ENCODE peak calls at places on chromosomes 12 and 14, in seven cellular contexts. X, W, A, I, L, O and C are unnamed samples. For H3K27me3, the result is how much of the 10 kb centered on the place peaks cover.

GRCh38 chr12:55652352-55652751 is 15.7 kb downstream of the OR10P1 start:
- DNase-seq in X (no peak), W (no peak), A (no peak), I (no peak), L (no peak), O (no peak), C (no peak)

GRCh38 chr12:97748298-97748697 is 285.7 kb downstream of the RMST start:
- DNase-seq in X (peak), W (no peak), A (no peak), I (no peak), L (no peak), O (no peak), C (no peak)

GRCh38 chr12:39935275-39935674 is 170.6 kb downstream of the SLC2A13 start:
- DNase-seq in X (no peak), W (no peak), A (no peak), I (peak), L (peak), O (no peak), C (no peak)

GRCh38 chr14:53412819-53413664 is 259.9 kb upstream of the DDHD1 start:
- DNase-seq in X (no peak), W (no peak), A (no peak), I (no peak), L (no peak), O (peak), C (no peak)

GRCh38 chr12:91687052-91688017 is 458.3 kb downstream of the BTG1 start:
- DNase-seq in X (no peak), W (no peak), A (no peak), I (peak), L (peak), O (no peak), C (no peak)

GRCh38 chr12:15527201-15527782 is 205.0 kb downstream of the PTPRO start:
- DNase-seq in X (no peak), W (peak), A (no peak), I (no peak), L (no peak), O (no peak), C (no peak)

GRCh38 chr12:113208041-113208934 is 13.0 kb upstream of the TPCN1 start:
- DNase-seq in X (peak), W (peak), A (no peak), I (no peak), L (peak), O (no peak), C (no peak)

GRCh38 chr12:124379938-124380754 is 85.3 kb downstream of the RFLNA start:
- DNase-seq in X (no peak), W (peak), A (peak), I (peak), L (peak), O (no peak), C (no peak)

GRCh38 chr14:67762051-67762450 is 54.3 kb downstream of the ZFYVE26 start:
- DNase-seq in X (no peak), W (no peak), A (no peak), I (no peak), L (no peak), O (no peak), C (no peak)

GRCh38 chr14:54446201-54446693 is 5.1 kb upstream of the CNIH1 start:
- DNase-seq in X (no peak), W (no peak), A (no peak), I (peak), L (no peak), O (no peak), C (no peak)

GRCh38 chr12:4274960-4275868 is 1.7 kb downstream of the CCND2 start:
- DNase-seq in X (no peak), W (no peak), A (no peak), I (no peak), L (no peak), O (no peak), C (no peak)
- H3K27me3 ChIP-seq in X (under half), W (under half), A (under half), I (half or more), L (half or more), O (half or more), C (under half)

GRCh38 chr14:105525326-105525725 is 1.1 kb upstream of the TMEM121 start:
- DNase-seq in X (no peak), W (no peak), A (no peak), I (no peak), L (no peak), O (no peak), C (no peak)

GRCh38 chr14:105527381-105528196 is 1.2 kb downstream of the TMEM121 start:
- DNase-seq in X (no peak), W (no peak), A (no peak), I (no peak), L (no peak), O (no peak), C (no peak)

GRCh38 chr14:105528197-105528858 is 1.9 kb downstream of the TMEM121 start:
- DNase-seq in X (peak), W (peak), A (peak), I (peak), L (peak), O (peak), C (peak)

GRCh38 chr14:105525861-105526780 is at the start of gene TMEM121:
- DNase-seq in X (peak), W (no peak), A (peak), I (no peak), L (no peak), O (peak), C (peak)

GRCh38 chr14:105526781-105527380 is 498 bp downstream of the TMEM121 start:
- DNase-seq in X (no peak), W (no peak), A (no peak), I (no peak), L (no peak), O (peak), C (no peak)
- H3K27ac ChIP-seq in X (no peak), W (no peak), A (peak), I (no peak), L (no peak), O (no peak), C (no peak)

GRCh38 chr12:2179953-2180736 is 127.4 kb downstream of the CACNA1C start:
- DNase-seq in X (no peak), W (peak), A (peak), I (peak), L (peak), O (no peak), C (no peak)

GRCh38 chr12:2187195-2187963 is 134.6 kb downstream of the CACNA1C start:
- DNase-seq in X (no peak), W (no peak), A (no peak), I (no peak), L (no peak), O (no peak), C (no peak)

GRCh38 chr12:2180737-2181082 is 127.9 kb downstream of the CACNA1C start:
- DNase-seq in X (no peak), W (no peak), A (no peak), I (no peak), L (no peak), O (no peak), C (no peak)

GRCh38 chr12:2185751-2186341 is 133.1 kb downstream of the CACNA1C start:
- DNase-seq in X (no peak), W (no peak), A (no peak), I (peak), L (no peak), O (no peak), C (no peak)

DNA sequence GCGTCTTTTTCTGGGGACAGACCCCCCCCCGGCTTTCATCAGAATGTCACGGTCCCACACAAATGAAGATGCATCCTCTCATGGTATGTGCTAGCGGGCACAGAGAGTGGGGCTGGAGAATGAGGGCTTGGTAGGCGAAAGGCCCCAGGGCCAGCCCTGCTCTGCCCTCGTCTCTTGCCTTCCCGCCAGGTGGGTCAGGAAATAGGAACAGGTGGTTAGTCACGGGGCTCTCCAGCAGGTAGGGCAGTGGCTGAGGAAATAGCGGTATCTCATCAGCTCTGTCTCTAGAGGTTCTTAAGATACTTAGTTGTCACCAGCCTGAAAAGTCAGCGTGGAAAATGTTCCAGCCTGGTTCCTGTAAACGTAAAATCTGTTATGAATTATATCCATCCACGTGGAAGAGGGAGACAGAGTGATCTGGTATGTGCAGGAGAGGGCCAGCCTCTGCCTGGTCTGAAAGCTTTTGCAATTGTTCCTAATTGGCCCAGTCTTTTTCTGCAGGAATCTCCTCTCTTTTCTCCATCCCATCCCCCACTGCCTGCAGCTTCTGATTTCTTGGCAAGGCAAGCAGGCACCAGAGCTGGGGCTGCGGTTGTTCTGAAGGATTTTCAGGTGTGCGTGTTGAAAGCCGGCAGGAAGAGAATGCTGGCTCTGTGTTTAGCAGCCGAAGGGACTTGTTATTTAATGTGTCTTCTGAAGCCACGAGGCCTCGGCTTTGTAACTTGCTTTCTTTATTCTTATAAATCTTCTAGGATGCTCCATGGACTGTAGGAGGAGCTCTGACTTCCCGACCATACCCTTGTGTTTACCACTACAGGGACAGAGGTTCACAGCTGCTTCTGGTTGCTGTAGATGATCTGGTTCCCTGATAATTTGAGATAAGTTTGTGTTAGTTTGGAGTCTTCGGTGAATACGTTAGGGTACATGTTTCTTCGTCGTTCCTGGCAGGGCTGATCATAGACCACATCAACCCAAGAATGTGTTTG is 131.1 kb downstream of the CACNA1C start:
- DNase-seq in X (peak), W (no peak), A (no peak), I (peak), L (peak), O (peak), C (no peak)
- TF ChIP-seq CTCF in X (no peak), W (peak), A (no peak), I (no peak), L (peak), O (peak), C (no peak)

GRCh38 chr14:104932676-104933631 is 8.3 kb downstream of the PLD4 start:
- DNase-seq in X (peak), W (peak), A (peak), I (peak), L (peak), O (peak), C (peak)

GRCh38 chr14:104930526-104931322 is 6.0 kb downstream of the PLD4 start:
- DNase-seq in X (no peak), W (no peak), A (no peak), I (no peak), L (no peak), O (no peak), C (no peak)

GRCh38 chr14:104931323-104931770 is 6.7 kb downstream of the PLD4 start:
- DNase-seq in X (no peak), W (no peak), A (no peak), I (no peak), L (no peak), O (no peak), C (no peak)

GRCh38 chr14:104933721-104934379 is 9.2 kb downstream of the PLD4 start:
- DNase-seq in X (no peak), W (no peak), A (no peak), I (no peak), L (no peak), O (peak), C (no peak)

DNA sequence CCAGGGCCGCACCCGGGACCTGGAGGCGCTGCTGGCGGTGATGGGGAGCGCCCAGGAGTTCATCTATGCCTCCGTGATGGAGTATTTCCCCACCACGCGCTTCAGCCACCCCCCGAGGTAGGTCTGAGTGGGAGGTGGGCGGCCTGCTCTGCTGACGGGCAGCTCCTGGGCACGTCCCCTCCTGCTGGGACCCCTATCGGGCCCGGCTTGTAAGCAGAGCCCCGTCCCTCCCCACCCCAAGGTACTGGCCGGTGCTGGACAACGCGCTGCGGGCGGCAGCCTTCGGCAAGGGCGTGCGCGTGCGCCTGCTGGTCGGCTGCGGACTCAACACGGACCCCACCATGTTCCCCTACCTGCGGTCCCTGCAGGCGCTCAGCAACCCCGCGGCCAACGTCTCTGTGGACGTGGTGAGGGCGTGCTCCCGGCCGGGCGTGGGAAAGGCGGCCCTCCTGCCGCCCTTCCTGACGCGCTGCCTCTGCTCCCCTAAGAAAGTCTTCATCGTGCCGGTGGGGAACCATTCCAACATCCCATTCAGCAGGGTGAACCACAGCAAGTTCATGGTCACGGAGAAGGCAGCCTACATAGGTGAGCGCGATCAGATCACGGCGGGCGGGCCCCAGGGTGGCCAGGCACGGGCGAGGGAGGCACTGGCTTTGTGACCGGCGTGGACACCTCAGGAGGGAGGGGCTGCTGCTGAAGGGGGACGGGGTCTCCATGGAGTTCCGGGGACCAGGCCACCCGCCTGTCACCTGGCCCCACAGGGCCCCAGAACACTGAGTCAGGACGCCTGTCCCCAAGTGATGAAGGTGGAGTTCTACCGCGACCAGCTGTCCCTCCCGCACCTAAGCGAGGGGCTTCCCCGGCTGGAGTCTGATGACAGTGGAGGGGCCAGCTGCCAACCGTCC is 7.3 kb downstream of the PLD4 start:
- DNase-seq in X (no peak), W (no peak), A (no peak), I (no peak), L (no peak), O (no peak), C (no peak)
- H3K27me3 ChIP-seq in X (under half), W (under half), A (under half), I (under half), L (under half), O (under half), C (under half)

GRCh38 chr12:27812502-27812901 is 32.5 kb upstream of the MANSC4 start:
- DNase-seq in X (no peak), W (no peak), A (no peak), I (no peak), L (no peak), O (no peak), C (no peak)
- H3K27ac ChIP-seq in X (no peak), W (no peak), A (no peak), I (no peak), L (no peak), O (no peak), C (no peak)

GRCh38 chr12:16606201-16606849 is 363 bp upstream of the LMO3 start:
- DNase-seq in X (peak), W (no peak), A (peak), I (peak), L (peak), O (peak), C (no peak)
- TF ChIP-seq CTCF in X (no peak), W (no peak), A (no peak), I (no peak), L (no peak), O (no peak), C (no peak)

GRCh38 chr12:139585-139984 is 73.0 kb downstream of the IQSEC3 start:
- DNase-seq in X (no peak), W (no peak), A (no peak), I (no peak), L (no peak), O (no peak), C (no peak)
- H3K27me3 ChIP-seq in X (under half), W (under half), A (under half), I (under half), L (under half), O (under half), C (under half)

GRCh38 chr12:122523846-122524718 is 2.7 kb downstream of the RSRC2 start:
- DNase-seq in X (no peak), W (no peak), A (no peak), I (no peak), L (no peak), O (no peak), C (no peak)

GRCh38 chr12:122528992-122529391 is 1.9 kb downstream of the KNTC1 start:
- DNase-seq in X (no peak), W (no peak), A (no peak), I (no peak), L (no peak), O (no peak), C (no peak)

GRCh38 chr12:122526683-122527477 is at the start of the genes KNTC1 and RSRC2:
- DNase-seq in X (peak), W (peak), A (peak), I (peak), L (peak), O (peak), C (peak)

GRCh38 chr12:122527478-122527944 is 462 bp downstream of the KNTC1 start:
- DNase-seq in X (peak), W (no peak), A (no peak), I (no peak), L (peak), O (peak), C (peak)

GRCh38 chr12:122528582-122528981 is 1.5 kb downstream of the KNTC1 start:
- DNase-seq in X (no peak), W (no peak), A (no peak), I (no peak), L (no peak), O (no peak), C (no peak)
- H3K27ac ChIP-seq in X (no peak), W (no peak), A (no peak), I (no peak), L (no peak), O (no peak), C (no peak)

GRCh38 chr12:48958049-48958388 is 732 bp upstream of the ARF3 start:
- DNase-seq in X (no peak), W (no peak), A (no peak), I (no peak), L (no peak), O (no peak), C (no peak)

GRCh38 chr12:48954061-48954460 is 3.2 kb downstream of the ARF3 start:
- DNase-seq in X (no peak), W (no peak), A (no peak), I (no peak), L (no peak), O (no peak), C (no peak)

GRCh38 chr12:48954781-48955501 is 2.3 kb downstream of the ARF3 start:
- DNase-seq in X (no peak), W (no peak), A (no peak), I (no peak), L (no peak), O (no peak), C (no peak)

GRCh38 chr12:48956279-48957140 is 777 bp downstream of the ARF3 start:
- DNase-seq in X (no peak), W (peak), A (peak), I (peak), L (peak), O (peak), C (no peak)

GRCh38 chr12:48957141-48958048 is at the start of gene ARF3:
- DNase-seq in X (peak), W (peak), A (peak), I (peak), L (peak), O (peak), C (peak)
- TF ChIP-seq CTCF in X (no peak), W (no peak), A (no peak), I (no peak), L (no peak), O (no peak), C (no peak)

DNA sequence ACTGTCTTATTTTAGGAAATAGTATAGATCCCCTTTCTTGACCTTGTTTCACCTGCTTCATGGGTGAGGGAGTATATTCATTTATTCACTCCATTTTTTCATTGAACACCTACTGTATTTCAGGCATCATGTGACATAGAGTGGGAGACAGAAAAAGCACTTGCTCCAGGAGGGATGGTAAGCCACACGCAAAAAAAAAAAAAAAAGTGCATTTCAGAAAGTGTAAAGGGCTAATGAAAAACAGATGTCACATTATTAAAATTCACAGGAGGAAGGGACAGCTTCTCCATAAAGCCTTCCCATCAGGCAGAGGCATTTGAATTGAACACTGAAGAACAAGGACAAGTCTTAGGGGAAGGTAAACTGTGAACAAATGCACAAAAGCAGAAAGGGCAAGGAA is 7.5 kb downstream of the SLC8A3 start:
- DNase-seq in X (no peak), W (no peak), A (no peak), I (no peak), L (no peak), O (peak), C (no peak)
- H3K27me3 ChIP-seq in X (under half), W (under half), A (under half), I (under half), L (under half), O (under half), C (under half)